ENCODE peak calls at places on chromosomes 12 and 14, in seven cellular contexts. L, O, H, N, R, Y and D are unnamed samples.
A peak's percentile ranks its signal among the peaks of the same experiment; 100 is the strongest.

GRCh38 chr12:44372259-44372658 is 503.9 kb downstream of the NELL2 start:
- DNase-seq in L (no peak), O (no peak), H (no peak), N (no peak), R (no peak), Y (no peak), D (no peak)

GRCh38 chr12:114918535-114919233 is 234.7 kb upstream of the TBX3 start:
- DNase-seq in L (no peak), O (no peak), H (no peak), N (no peak), R (peak; percentile 97), Y (no peak), D (peak; percentile 62)

GRCh38 chr12:105382771-105383632 is 52.5 kb downstream of the C12orf75 start:
- DNase-seq in L (peak; percentile 71), O (no peak), H (no peak), N (no peak), R (peak; percentile 72), Y (peak; percentile 59), D (no peak)

GRCh38 chr14:63378444-63378843 is 59.7 kb upstream of the GPHB5 start:
- DNase-seq in L (no peak), O (no peak), H (no peak), N (no peak), R (no peak), Y (no peak), D (no peak)

GRCh38 chr14:90017371-90017770 is 44.4 kb upstream of the KCNK13 start:
- DNase-seq in L (no peak), O (no peak), H (no peak), N (no peak), R (no peak), Y (no peak), D (no peak)

GRCh38 chr12:75725505-75726120 is 214.2 kb upstream of the KRR1 start:
- DNase-seq in L (no peak), O (no peak), H (no peak), N (no peak), R (peak; percentile 80), Y (peak; percentile 25), D (no peak)

GRCh38 chr14:61596985-61597384 is 98.3 kb upstream of the HIF1A start:
- DNase-seq in L (no peak), O (no peak), H (no peak), N (no peak), R (no peak), Y (no peak), D (no peak)

GRCh38 chr14:39025810-39026627 is 77.0 kb downstream of the SEC23A start:
- DNase-seq in L (no peak), O (no peak), H (no peak), N (no peak), R (no peak), Y (no peak), D (no peak)

GRCh38 chr12:127260959-127261358 is 1006.0 kb upstream of the TMEM132C start:
- DNase-seq in L (no peak), O (no peak), H (no peak), N (no peak), R (no peak), Y (no peak), D (no peak)

GRCh38 chr12:75908961-75909699 is 122.4 kb downstream of the PHLDA1 start:
- DNase-seq in L (peak; percentile 81), O (peak; percentile 85), H (peak; percentile 85), N (peak; percentile 37), R (peak; percentile 71), Y (no peak), D (peak; percentile 37)

GRCh38 chr12:5176058-5176457 is 132.4 kb downstream of the KCNA5 start:
- DNase-seq in L (no peak), O (no peak), H (no peak), N (no peak), R (no peak), Y (no peak), D (no peak)

GRCh38 chr12:132597333-132598283 is 12.8 kb downstream of the LRCOL1 start:
- DNase-seq in L (no peak), O (no peak), H (no peak), N (no peak), R (peak; percentile 74), Y (peak; percentile 62), D (no peak)

GRCh38 chr14:103347091-103347815 is 13.2 kb downstream of the EIF5 start:
- DNase-seq in L (no peak), O (no peak), H (no peak), N (no peak), R (no peak), Y (no peak), D (no peak)
- TF ChIP-seq EP300 in L (no peak), O (no peak), H (no peak), N (no peak), R (no peak), Y (no peak), D (no peak)

GRCh38 chr14:105213396-105213795 is 32.3 kb upstream of the NUDT14 start:
- DNase-seq in L (no peak), O (no peak), H (no peak), N (no peak), R (no peak), Y (no peak), D (no peak)

GRCh38 chr14:105215602-105216001 is 32.7 kb upstream of the BTBD6 start:
- DNase-seq in L (no peak), O (no peak), H (no peak), N (no peak), R (no peak), Y (no peak), D (no peak)

GRCh38 chr14:105216490-105217247 is 31.7 kb upstream of the BTBD6 start:
- DNase-seq in L (no peak), O (no peak), H (no peak), N (no peak), R (no peak), Y (no peak), D (no peak)

GRCh38 chr14:105212541-105213305 is 31.6 kb upstream of the NUDT14 start:
- DNase-seq in L (no peak), O (no peak), H (no peak), N (no peak), R (no peak), Y (no peak), D (no peak)

GRCh38 chr14:105214324-105214915 is 33.3 kb upstream of the NUDT14 start:
- DNase-seq in L (no peak), O (no peak), H (no peak), N (no peak), R (no peak), Y (no peak), D (no peak)
- H3K4me1 ChIP-seq in L (no peaks in the 10 kb centered on the region), O (no peaks in the 10 kb centered on the region), H (no peaks in the 10 kb centered on the region), N (no peaks in the 10 kb centered on the region), R (no peaks in the 10 kb centered on the region), Y (peaks cover 3% of the 10 kb centered on the region), D (no peaks in the 10 kb centered on the region)

GRCh38 chr12:64733857-64734256 is 25.3 kb downstream of the GNS start:
- DNase-seq in L (no peak), O (no peak), H (no peak), N (no peak), R (peak; percentile 36), Y (no peak), D (no peak)
- TF ChIP-seq EP300 in L (no peak), O (no peak), H (no peak), N (no peak), R (no peak), Y (no peak), D (no peak)

GRCh38 chr14:76154539-76155126 is 2.9 kb downstream of the GPATCH2L start:
- DNase-seq in L (no peak), O (no peak), H (no peak), N (no peak), R (no peak), Y (peak; percentile 8), D (no peak)
- H3K4me1 ChIP-seq in L (peaks cover 38% of the 10 kb centered on the region), O (peaks cover 62% of the 10 kb centered on the region), H (peaks cover 64% of the 10 kb centered on the region), N (peaks cover 52% of the 10 kb centered on the region), R (peaks cover 33% of the 10 kb centered on the region), Y (peaks cover 15% of the 10 kb centered on the region), D (peaks cover 26% of the 10 kb centered on the region)